ENCODE peak calls at places on chromosomes 1 and 21, in ten cellular contexts. J is NCI-H345; Q is A172; Z is stimulated activated naive CD8-positive, alpha-beta T cell treated with anti-CD3 and anti-CD28 coated beads, Interleukin-15, amount 100 ng/mL, for 72 hours; O is GM03348; P is activated CD8-positive, alpha-beta memory T cell treated with anti-CD3 and anti-CD28 coated beads for 4 hours; G is pons; L is AG04450; V is fibroblast of mammary gland; H is left cardiac atrium. K is an unnamed sample.

GRCh38 chr21:18545908-18546307 is 142.3 kb upstream of the TMPRSS15 start:
- DNase-seq in J (no peak), Q (no peak), Z (no peak), O (no peak), P (no peak), G (no peak), L (no peak), V (peak; percentile 0), H (no peak), K (no peak)

GRCh38 chr1:229859026-229859425 is 208.0 kb upstream of the GALNT2 start:
- DNase-seq in J (no peak), Q (no peak), Z (no peak), O (no peak), P (no peak), G (peak; percentile 47), L (no peak), V (no peak), H (no peak), K (no peak)

GRCh38 chr1:14367444-14367843 is 231.0 kb upstream of the KAZN start:
- DNase-seq in J (no peak), Q (no peak), Z (no peak), O (no peak), P (no peak), G (no peak), L (no peak), V (no peak), H (no peak), K (no peak)

GRCh38 chr1:36432616-36433015 is 17.6 kb downstream of the OSCP1 start:
- DNase-seq in J (no peak), Q (no peak), Z (no peak), O (no peak), P (no peak), G (no peak), L (no peak), V (no peak), H (no peak), K (no peak)

GRCh38 chr1:192862271-192862670 is 53.4 kb downstream of the RGS2 start:
- DNase-seq in J (no peak), Q (no peak), Z (no peak), O (no peak), P (no peak), G (no peak), L (no peak), V (no peak), H (no peak), K (no peak)

GRCh38 chr1:91400133-91400725 is 4.4 kb downstream of the HFM1 start:
- DNase-seq in J (no peak), Q (no peak), Z (no peak), O (no peak), P (no peak), G (no peak), L (no peak), V (peak; percentile 63), H (no peak), K (no peak)

GRCh38 chr1:113874017-113874879 is 2.7 kb upstream of the PTPN22 start:
- DNase-seq in J (no peak), Q (peak; percentile 51), Z (peak; percentile 12), O (no peak), P (no peak), G (no peak), L (no peak), V (peak; percentile 6), H (no peak), K (no peak)

GRCh38 chr1:185917646-185918045 is 183.5 kb downstream of the HMCN1 start:
- DNase-seq in J (no peak), Q (peak; percentile 85), Z (no peak), O (peak; percentile 27), P (no peak), G (no peak), L (peak; percentile 20), V (peak; percentile 56), H (no peak), K (no peak)

GRCh38 chr1:151934048-151934493 is 24.8 kb upstream of the THEM4 start:
- DNase-seq in J (peak; percentile 58), Q (peak; percentile 75), Z (peak; percentile 47), O (peak; percentile 70), P (peak; percentile 20), G (peak; percentile 63), L (peak; percentile 16), V (peak; percentile 68), H (no peak), K (no peak)

GRCh38 chr1:39151267-39151666 is 53.2 kb upstream of the MACF1 start:
- DNase-seq in J (no peak), Q (no peak), Z (no peak), O (no peak), P (no peak), G (no peak), L (no peak), V (no peak), H (no peak), K (no peak)